ENCODE peak calls at places on chromosomes 1 and 21, in eight cellular contexts. Q is PC-3; J is HCT116; N is CD4-positive, alpha-beta T cell; U is CD8-positive, alpha-beta T cell; A is A549; P is cardiac fibroblast; I is keratinocyte. X is an unnamed sample.

GRCh38 chr21:28294046-28294445 is 698.6 kb downstream of the LTN1 start:
- DNase-seq in Q (peak; percentile 88), J (no peak), N (no peak), U (no peak), A (no peak), P (peak; percentile 86), I (no peak), X (no peak)

GRCh38 chr1:242187816-242188215 is 188.9 kb upstream of the MAP1LC3C start:
- DNase-seq in Q (no peak), J (no peak), N (no peak), U (no peak), A (no peak), P (no peak), I (no peak), X (no peak)

GRCh38 chr1:205711105-205712048 is 31.1 kb upstream of the SLC45A3 start:
- DNase-seq in Q (peak; percentile 93), J (peak; percentile 68), N (peak; percentile 43), U (peak; percentile 66), A (peak; percentile 80), P (peak; percentile 92), I (peak; percentile 7), X (peak; percentile 34)

GRCh38 chr1:27306892-27307850 is 14.8 kb upstream of the TMEM222 start:
- DNase-seq in Q (peak; percentile 9), J (peak; percentile 33), N (no peak), U (no peak), A (peak; percentile 33), P (no peak), I (no peak), X (no peak)

GRCh38 chr21:25870084-25870483 is 135.3 kb downstream of the GABPA start:
- DNase-seq in Q (no peak), J (no peak), N (no peak), U (no peak), A (no peak), P (no peak), I (no peak), X (no peak)

GRCh38 chr1:233445737-233446136 is 118.2 kb downstream of the MAP3K21 start:
- DNase-seq in Q (no peak), J (no peak), N (no peak), U (no peak), A (no peak), P (no peak), I (no peak), X (no peak)

GRCh38 chr1:41889506-41890414 is 29.0 kb downstream of the HIVEP3 start:
- DNase-seq in Q (no peak), J (no peak), N (no peak), U (no peak), A (no peak), P (no peak), I (no peak), X (no peak)

GRCh38 chr1:65360654-65361053 is 51.3 kb downstream of the DNAJC6 start:
- DNase-seq in Q (no peak), J (no peak), N (no peak), U (no peak), A (no peak), P (no peak), I (no peak), X (no peak)

GRCh38 chr21:45568383-45568782 is 26.1 kb upstream of the SLC19A1 start:
- DNase-seq in Q (no peak), J (no peak), N (no peak), U (no peak), A (no peak), P (no peak), I (no peak), X (no peak)

GRCh38 chr1:116769561-116769977 is 15.3 kb downstream of the CD2 start:
- DNase-seq in Q (peak; percentile 65), J (no peak), N (peak; percentile 68), U (peak; percentile 89), A (no peak), P (peak; percentile 57), I (peak; percentile 5), X (no peak)

GRCh38 chr1:2554621-2555387 is 1.4 kb upstream of the TNFRSF14 start:
- DNase-seq in Q (peak; percentile 34), J (no peak), N (no peak), U (peak; percentile 81), A (no peak), P (no peak), I (no peak), X (no peak)

GRCh38 chr1:150563340-150564038 is 14.3 kb downstream of the ADAMTSL4 start:
- DNase-seq in Q (peak; percentile 48), J (no peak), N (no peak), U (peak; percentile 64), A (peak; percentile 60), P (peak; percentile 56), I (no peak), X (no peak)

GRCh38 chr1:69523032-69523431 is 44.7 kb upstream of the LRRC7 start:
- DNase-seq in Q (peak; percentile 15), J (no peak), N (no peak), U (no peak), A (no peak), P (peak; percentile 70), I (peak; percentile 32), X (no peak)

GRCh38 chr21:17853393-17854275 is 34.5 kb upstream of the C21orf91 start:
- DNase-seq in Q (no peak), J (no peak), N (no peak), U (no peak), A (no peak), P (no peak), I (no peak), X (no peak)

GRCh38 chr1:93328809-93329477 is 16.8 kb upstream of the DR1 start:
- DNase-seq in Q (peak; percentile 11), J (no peak), N (no peak), U (no peak), A (no peak), P (no peak), I (no peak), X (no peak)

GRCh38 chr1:192311281-192311680 is 5.5 kb upstream of the RGS21 start:
- DNase-seq in Q (peak; percentile 34), J (peak; percentile 31), N (no peak), U (no peak), A (peak; percentile 40), P (peak; percentile 69), I (no peak), X (no peak)

GRCh38 chr1:40651138-40651857 is 14.2 kb downstream of the RIMS3 start:
- DNase-seq in Q (peak; percentile 55), J (no peak), N (no peak), U (no peak), A (no peak), P (no peak), I (no peak), X (no peak)

GRCh38 chr1:113536182-113536780 is 146.0 kb downstream of the MAGI3 start:
- DNase-seq in Q (peak; percentile 43), J (no peak), N (no peak), U (no peak), A (no peak), P (peak; percentile 50), I (no peak), X (no peak)

GRCh38 chr1:44640178-44640865 is 34.0 kb downstream of the TMEM53 start:
- DNase-seq in Q (no peak), J (no peak), N (no peak), U (no peak), A (no peak), P (no peak), I (no peak), X (no peak)

GRCh38 chr1:174912243-174912642 is 87.5 kb upstream of the CACYBP start:
- DNase-seq in Q (no peak), J (no peak), N (no peak), U (no peak), A (no peak), P (no peak), I (no peak), X (no peak)

DNA sequence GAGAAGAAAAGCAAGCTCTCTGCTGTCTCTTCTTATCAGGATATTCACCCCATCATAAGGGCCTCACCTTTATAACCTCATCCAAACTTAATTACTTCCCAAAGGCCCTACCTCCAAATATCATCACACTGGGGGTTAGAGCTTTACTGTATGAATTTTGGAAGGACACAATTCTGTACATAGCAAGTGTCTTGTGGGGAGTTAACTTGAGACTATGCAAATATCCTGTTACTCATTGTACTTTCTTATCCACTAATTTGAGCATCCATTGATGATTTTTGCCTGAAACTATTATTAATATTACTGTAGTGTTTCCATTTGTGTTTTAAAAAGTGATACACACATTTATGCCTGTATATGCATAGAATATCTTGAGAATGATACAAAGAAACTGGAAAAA is 129.1 kb upstream of the IVNS1ABP start:
- DNase-seq in Q (no peak), J (no peak), N (no peak), U (no peak), A (no peak), P (no peak), I (no peak), X (no peak)
- TF ChIP-seq CTCF in Q (no peak), J (no peak), N (no peak), U (no peak), A (no peak), P (no peak), I (no peak), X (no peak)

DNA sequence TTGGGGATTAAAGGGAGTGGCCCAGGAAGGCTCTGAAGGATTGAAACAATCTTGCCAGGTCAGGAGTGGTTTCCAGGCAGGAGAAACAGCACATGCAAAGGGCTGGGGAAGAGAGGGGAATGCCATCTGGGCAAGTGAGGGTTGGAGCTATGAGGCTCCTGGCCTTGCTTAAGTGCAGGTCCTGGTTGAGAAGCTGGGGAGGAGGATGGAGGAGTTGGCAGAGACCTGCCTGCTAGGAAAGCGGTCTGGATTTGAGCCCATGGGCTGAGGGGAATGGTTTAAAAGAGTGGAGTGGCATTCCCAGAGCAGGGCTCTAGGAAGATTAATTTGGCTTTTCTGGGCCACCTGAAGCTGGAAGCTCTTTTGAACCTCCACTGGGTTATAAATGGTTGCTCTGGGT is 9.2 kb downstream of the IGSF21 start:
- DNase-seq in Q (no peak), J (no peak), N (no peak), U (no peak), A (no peak), P (no peak), I (no peak), X (no peak)
- TF ChIP-seq CTCF in Q (no peak), J (no peak), N (no peak), U (no peak), A (no peak), P (no peak), I (no peak), X (no peak)

DNA sequence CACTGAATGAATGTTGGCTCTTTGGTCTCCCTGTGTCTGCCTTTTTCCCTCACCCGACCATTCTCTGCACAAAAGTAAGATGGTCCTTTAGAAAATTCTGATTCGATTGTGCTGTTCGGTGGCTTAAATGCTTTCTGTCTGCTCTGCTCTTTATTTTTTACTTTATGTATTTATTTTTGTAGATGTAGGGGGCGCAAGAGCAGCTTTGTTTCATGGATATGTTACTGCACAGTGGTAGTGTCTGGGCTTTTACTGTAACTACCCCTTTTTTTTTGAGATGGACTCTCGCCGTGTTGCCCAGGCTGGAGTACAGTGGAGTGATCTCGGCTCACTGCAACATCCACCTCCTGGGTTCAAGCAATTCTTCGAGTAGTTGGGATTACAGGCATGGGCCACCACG is 15.7 kb downstream of the NLRP3 start:
- DNase-seq in Q (no peak), J (no peak), N (no peak), U (no peak), A (no peak), P (no peak), I (no peak), X (no peak)
- TF ChIP-seq CTCF in Q (peak; percentile 61), J (peak; percentile 17), N (no peak), U (no peak), A (no peak), P (no peak), I (no peak), X (no peak)

DNA sequence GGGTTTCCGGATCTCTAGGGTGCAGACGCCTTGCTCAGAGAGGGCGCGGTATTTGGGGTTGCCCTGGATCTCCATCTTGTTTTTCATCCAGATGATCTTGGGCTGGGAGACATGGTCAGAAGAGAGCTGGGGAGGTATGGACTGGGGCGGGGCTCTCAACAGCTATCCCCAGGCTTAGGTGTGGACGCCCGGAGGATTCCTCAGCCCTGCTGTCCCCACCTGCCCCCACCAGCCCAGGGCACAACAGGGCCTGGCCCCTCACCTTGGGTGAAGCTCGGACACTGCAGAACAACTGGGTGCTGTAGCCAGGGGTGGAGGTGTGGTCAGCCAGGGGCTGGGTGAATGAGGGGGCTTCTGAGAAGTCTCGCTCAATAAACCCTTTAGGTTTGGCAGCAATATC is 6.6 kb downstream of the MYBPH start:
- DNase-seq in Q (no peak), J (no peak), N (no peak), U (no peak), A (no peak), P (no peak), I (no peak), X (no peak)
- TF ChIP-seq CTCF in Q (no peak), J (no peak), N (no peak), U (no peak), A (no peak), P (no peak), I (no peak), X (no peak)